ENCODE peak calls at places on chromosomes 2 and 18, in six cellular contexts. H is right atrium auricular region, I is progenitor cell of endocrine pancreas, X is HFF-Myc, N is A549, P is GM13977. V is an unnamed sample.

GRCh38 chr18:55249572-55249971 is 290.3 kb upstream of the CCDC68 start:
- DNase-seq in H (no peak), I (no peak), X (no peak), N (no peak), P (peak; percentile 16), V (no peak)

GRCh38 chr2:7961550-7961949 is 720.3 kb upstream of the ID2 start:
- DNase-seq in H (no peak), I (no peak), X (no peak), N (no peak), P (no peak), V (no peak)

GRCh38 chr18:36580266-36580665 is 248.5 kb downstream of the TPGS2 start:
- DNase-seq in H (peak; percentile 64), I (no peak), X (peak; percentile 31), N (no peak), P (no peak), V (no peak)

GRCh38 chr2:27185331-27186026 is 26.4 kb upstream of the ATRAID start:
- DNase-seq in H (peak; percentile 75), I (no peak), X (no peak), N (no peak), P (no peak), V (no peak)

GRCh38 chr2:199624958-199625357 is 167.2 kb upstream of the SATB2 start:
- DNase-seq in H (no peak), I (no peak), X (no peak), N (no peak), P (no peak), V (peak; percentile 48)

GRCh38 chr2:217054791-217055190 is 194.9 kb upstream of the TNP1 start:
- DNase-seq in H (no peak), I (no peak), X (no peak), N (no peak), P (no peak), V (no peak)

GRCh38 chr2:31282634-31283033 is 48.7 kb downstream of the EHD3 start:
- DNase-seq in H (no peak), I (no peak), X (no peak), N (no peak), P (no peak), V (no peak)

GRCh38 chr2:460861-461260 is 173.0 kb upstream of the ALKAL2 start:
- DNase-seq in H (no peak), I (no peak), X (no peak), N (no peak), P (peak; percentile 58), V (no peak)

GRCh38 chr2:119694994-119695521 is 16.1 kb downstream of the TMEM177 start:
- DNase-seq in H (no peak), I (no peak), X (peak; percentile 42), N (no peak), P (no peak), V (peak; percentile 54)

GRCh38 chr2:10390369-10390801 is 57.7 kb downstream of the ODC1 start:
- DNase-seq in H (no peak), I (no peak), X (no peak), N (no peak), P (no peak), V (no peak)

GRCh38 chr2:40199758-40200157 is 252.1 kb downstream of the SLC8A1 start:
- DNase-seq in H (no peak), I (no peak), X (no peak), N (no peak), P (no peak), V (no peak)

GRCh38 chr2:175167076-175167791 is 769 bp downstream of the ATF2 start:
- DNase-seq in H (no peak), I (peak; percentile 15), X (no peak), N (peak; percentile 28), P (peak; percentile 25), V (peak; percentile 49)

GRCh38 chr2:105573910-105574655 is 170.6 kb upstream of the NCK2 start:
- DNase-seq in H (no peak), I (no peak), X (no peak), N (no peak), P (no peak), V (no peak)

GRCh38 chr2:75465317-75465998 is 95.3 kb downstream of the EVA1A start:
- DNase-seq in H (no peak), I (no peak), X (no peak), N (no peak), P (no peak), V (no peak)

GRCh38 chr2:72111061-72111460 is 36.6 kb downstream of the CYP26B1 start:
- DNase-seq in H (peak; percentile 9), I (no peak), X (no peak), N (no peak), P (no peak), V (no peak)

GRCh38 chr18:49031511-49032188 is 80.9 kb upstream of the SMAD7 start:
- DNase-seq in H (peak; percentile 56), I (no peak), X (no peak), N (no peak), P (no peak), V (no peak)

GRCh38 chr2:241237047-241237446 is 48.6 kb downstream of the ANO7 start:
- DNase-seq in H (no peak), I (no peak), X (no peak), N (no peak), P (no peak), V (no peak)

GRCh38 chr18:48459471-48459870 is 50.3 kb upstream of the ZBTB7C start:
- DNase-seq in H (peak; percentile 43), I (no peak), X (no peak), N (no peak), P (no peak), V (no peak)

GRCh38 chr2:23021311-23022120 is 363.5 kb upstream of the KLHL29 start:
- DNase-seq in H (peak; percentile 32), I (no peak), X (no peak), N (no peak), P (no peak), V (no peak)

GRCh38 chr2:184815824-184816223 is 217.5 kb downstream of the ZNF804A start:
- DNase-seq in H (no peak), I (no peak), X (no peak), N (no peak), P (no peak), V (no peak)

GRCh38 chr2:172643142-172643541 is 87.3 kb downstream of the PDK1 start:
- DNase-seq in H (no peak), I (no peak), X (peak; percentile 65), N (no peak), P (no peak), V (no peak)

GRCh38 chr2:68083346-68083745 is 20.5 kb upstream of the C1D start:
- DNase-seq in H (no peak), I (no peak), X (no peak), N (no peak), P (no peak), V (no peak)

GRCh38 chr18:12989397-12990127 is 1.6 kb upstream of the CEP192 start:
- DNase-seq in H (no peak), I (no peak), X (no peak), N (no peak), P (no peak), V (no peak)

GRCh38 chr2:84971799-84972790 is 1.1 kb downstream of the KCMF1 start:
- DNase-seq in H (no peak), I (peak; percentile 39), X (no peak), N (no peak), P (no peak), V (peak; percentile 36)

GRCh38 chr2:149648282-149649030 is 60.9 kb upstream of the MMADHC start:
- DNase-seq in H (peak; percentile 81), I (no peak), X (peak; percentile 88), N (peak; percentile 17), P (no peak), V (peak; percentile 22)

GRCh38 chr2:181066333-181066732 is 85.9 kb downstream of the UBE2E3 start:
- DNase-seq in H (no peak), I (no peak), X (no peak), N (no peak), P (no peak), V (no peak)

GRCh38 chr2:16141641-16141921 is 201.2 kb downstream of the MYCN start:
- DNase-seq in H (no peak), I (no peak), X (no peak), N (no peak), P (no peak), V (no peak)

GRCh38 chr18:39489426-39489825 is 1923.8 kb upstream of the CELF4 start:
- DNase-seq in H (no peak), I (no peak), X (no peak), N (no peak), P (no peak), V (no peak)

GRCh38 chr18:39487932-39488331 is 1922.3 kb upstream of the CELF4 start:
- DNase-seq in H (no peak), I (no peak), X (no peak), N (no peak), P (no peak), V (no peak)

GRCh38 chr18:39485696-39486095 is 1920.1 kb upstream of the CELF4 start:
- DNase-seq in H (no peak), I (no peak), X (no peak), N (no peak), P (no peak), V (no peak)

GRCh38 chr18:39481281-39481680 is 1915.7 kb upstream of the CELF4 start:
- DNase-seq in H (no peak), I (no peak), X (no peak), N (no peak), P (no peak), V (no peak)

GRCh38 chr18:39486268-39486667 is 1920.7 kb upstream of the CELF4 start:
- DNase-seq in H (no peak), I (no peak), X (no peak), N (no peak), P (no peak), V (no peak)
- TF ChIP-seq CTCF in H (no peak), I (no peak), X (no peak), N (no peak), P (no peak), V (no peak)

GRCh38 chr2:41846962-41847361 is 200.9 kb upstream of the PKDCC start:
- DNase-seq in H (no peak), I (no peak), X (no peak), N (no peak), P (no peak), V (no peak)
- TF ChIP-seq CTCF in H (no peak), I (peak; percentile 9), X (no peak), N (no peak), P (no peak), V (no peak)

GRCh38 chr2:47127862-47128543 is 27.1 kb downstream of the STPG4 start:
- DNase-seq in H (no peak), I (no peak), X (no peak), N (no peak), P (no peak), V (no peak)
- TF ChIP-seq CTCF in H (no peak), I (no peak), X (no peak), N (no peak), P (peak; percentile 14), V (no peak)

GRCh38 chr2:19932928-19933327 is 31.1 kb upstream of the TTC32 start:
- DNase-seq in H (no peak), I (no peak), X (no peak), N (no peak), P (no peak), V (no peak)

GRCh38 chr2:19933351-19933981 is 31.7 kb upstream of the TTC32 start:
- DNase-seq in H (no peak), I (no peak), X (peak; percentile 43), N (peak; percentile 64), P (no peak), V (peak; percentile 32)

GRCh38 chr2:19936203-19936602 is 34.4 kb upstream of the TTC32 start:
- DNase-seq in H (no peak), I (no peak), X (no peak), N (no peak), P (no peak), V (no peak)

GRCh38 chr2:19942199-19942598 is 40.4 kb upstream of the TTC32 start:
- DNase-seq in H (no peak), I (no peak), X (no peak), N (no peak), P (no peak), V (no peak)

GRCh38 chr2:19936979-19937378 is 35.2 kb upstream of the TTC32 start:
- DNase-seq in H (no peak), I (no peak), X (no peak), N (no peak), P (no peak), V (no peak)
- TF ChIP-seq CTCF in H (no peak), I (no peak), X (no peak), N (no peak), P (no peak), V (no peak)

V was measured in Calu3.